ENCODE peak calls at places on chromosomes 13 and 19, in eight cellular contexts. Q is foreskin keratinocyte; M is effector memory CD4-positive, alpha-beta T cell; O is mesendoderm; N is ovary; J is GM23248; A is Peyer's patch; P is CD4-positive, CD25-positive, alpha-beta regulatory T cell. T is an unnamed sample. For H3K4me1, the result is how much of the 10 kb centered on the place peaks cover.

GRCh38 chr13:113167575-113167974 is 9.1 kb downstream of the PROZ start:
- DNase-seq in Q (no peak), M (no peak), O (no peak), N (no peak), J (no peak), A (no peak), P (no peak), T (no peak)

GRCh38 chr13:98681017-98681416 is 71.5 kb downstream of the SLC15A1 start:
- DNase-seq in Q (no peak), M (no peak), O (no peak), N (no peak), J (no peak), A (no peak), P (no peak), T (no peak)

GRCh38 chr13:75359266-75359665 is 122.7 kb downstream of the TBC1D4 start:
- DNase-seq in Q (peak), M (no peak), O (peak), N (no peak), J (peak), A (no peak), P (no peak), T (no peak)

GRCh38 chr19:49147923-49148682 is 7.1 kb downstream of the HRC start:
- DNase-seq in Q (no peak), M (no peak), O (no peak), N (no peak), J (no peak), A (no peak), P (no peak), T (no peak)

GRCh38 chr19:43526884-43527859 is at the start of gene ETHE1:
- DNase-seq in Q (peak), M (peak), O (peak), N (peak), J (peak), A (peak), P (peak), T (peak)

GRCh38 chr19:15299568-15300409 is 32.5 kb downstream of the BRD4 start:
- DNase-seq in Q (peak), M (no peak), O (peak), N (no peak), J (peak), A (no peak), P (no peak), T (no peak)

GRCh38 chr13:104773775-104774174 is 1707.6 kb upstream of the SLC10A2 start:
- DNase-seq in Q (peak), M (no peak), O (peak), N (no peak), J (peak), A (no peak), P (no peak), T (no peak)

GRCh38 chr19:7471696-7472620 is 16.9 kb downstream of the PEX11G start:
- DNase-seq in Q (no peak), M (no peak), O (no peak), N (no peak), J (no peak), A (no peak), P (no peak), T (no peak)

GRCh38 chr19:17686592-17687042 is 1.5 kb downstream of the UNC13A start:
- DNase-seq in Q (no peak), M (no peak), O (peak), N (no peak), J (peak), A (no peak), P (no peak), T (no peak)

GRCh38 chr13:43908156-43909126 is 28.7 kb downstream of the LACC1 start:
- DNase-seq in Q (peak), M (no peak), O (peak), N (no peak), J (peak), A (no peak), P (peak), T (no peak)

GRCh38 chr13:62933809-62934208 is 1518.2 kb upstream of the PCDH20 start:
- DNase-seq in Q (no peak), M (no peak), O (peak), N (no peak), J (no peak), A (no peak), P (no peak), T (no peak)

GRCh38 chr19:48341006-48341405 is 15.7 kb downstream of the EMP3 start:
- DNase-seq in Q (peak), M (no peak), O (no peak), N (no peak), J (peak), A (no peak), P (no peak), T (no peak)

GRCh38 chr19:768424-768823 is 17.5 kb downstream of the MISP start:
- DNase-seq in Q (no peak), M (no peak), O (no peak), N (no peak), J (peak), A (no peak), P (no peak), T (no peak)

GRCh38 chr19:23699521-23699860 is 12.5 kb upstream of the ZNF675 start:
- DNase-seq in Q (peak), M (no peak), O (peak), N (no peak), J (no peak), A (no peak), P (no peak), T (no peak)

GRCh38 chr19:33398361-33399060 is 25.0 kb downstream of the CEBPG start:
- DNase-seq in Q (no peak), M (no peak), O (no peak), N (no peak), J (no peak), A (peak), P (no peak), T (no peak)

GRCh38 chr13:30165791-30166190 is 141.6 kb downstream of the KATNAL1 start:
- DNase-seq in Q (no peak), M (no peak), O (no peak), N (no peak), J (peak), A (no peak), P (no peak), T (no peak)

GRCh38 chr19:3185482-3186376 is at the start of gene NCLN:
- DNase-seq in Q (peak), M (peak), O (peak), N (peak), J (peak), A (peak), P (peak), T (peak)

GRCh38 chr13:73038064-73038463 is 20.7 kb upstream of the KLF5 start:
- DNase-seq in Q (no peak), M (no peak), O (no peak), N (no peak), J (no peak), A (no peak), P (no peak), T (no peak)

GRCh38 chr19:5958851-5959122 is 19.2 kb downstream of the RANBP3 start:
- DNase-seq in Q (no peak), M (no peak), O (no peak), N (no peak), J (no peak), A (no peak), P (no peak), T (no peak)

GRCh38 chr19:5959260-5960004 is 18.5 kb downstream of the RANBP3 start:
- DNase-seq in Q (no peak), M (no peak), O (no peak), N (no peak), J (no peak), A (no peak), P (no peak), T (no peak)

GRCh38 chr19:5961969-5962945 is 15.7 kb downstream of the RANBP3 start:
- DNase-seq in Q (no peak), M (peak), O (no peak), N (no peak), J (peak), A (peak), P (peak), T (peak)

GRCh38 chr19:5958074-5958850 is 19.7 kb downstream of the RANBP3 start:
- DNase-seq in Q (no peak), M (no peak), O (peak), N (no peak), J (no peak), A (no peak), P (no peak), T (no peak)

DNA sequence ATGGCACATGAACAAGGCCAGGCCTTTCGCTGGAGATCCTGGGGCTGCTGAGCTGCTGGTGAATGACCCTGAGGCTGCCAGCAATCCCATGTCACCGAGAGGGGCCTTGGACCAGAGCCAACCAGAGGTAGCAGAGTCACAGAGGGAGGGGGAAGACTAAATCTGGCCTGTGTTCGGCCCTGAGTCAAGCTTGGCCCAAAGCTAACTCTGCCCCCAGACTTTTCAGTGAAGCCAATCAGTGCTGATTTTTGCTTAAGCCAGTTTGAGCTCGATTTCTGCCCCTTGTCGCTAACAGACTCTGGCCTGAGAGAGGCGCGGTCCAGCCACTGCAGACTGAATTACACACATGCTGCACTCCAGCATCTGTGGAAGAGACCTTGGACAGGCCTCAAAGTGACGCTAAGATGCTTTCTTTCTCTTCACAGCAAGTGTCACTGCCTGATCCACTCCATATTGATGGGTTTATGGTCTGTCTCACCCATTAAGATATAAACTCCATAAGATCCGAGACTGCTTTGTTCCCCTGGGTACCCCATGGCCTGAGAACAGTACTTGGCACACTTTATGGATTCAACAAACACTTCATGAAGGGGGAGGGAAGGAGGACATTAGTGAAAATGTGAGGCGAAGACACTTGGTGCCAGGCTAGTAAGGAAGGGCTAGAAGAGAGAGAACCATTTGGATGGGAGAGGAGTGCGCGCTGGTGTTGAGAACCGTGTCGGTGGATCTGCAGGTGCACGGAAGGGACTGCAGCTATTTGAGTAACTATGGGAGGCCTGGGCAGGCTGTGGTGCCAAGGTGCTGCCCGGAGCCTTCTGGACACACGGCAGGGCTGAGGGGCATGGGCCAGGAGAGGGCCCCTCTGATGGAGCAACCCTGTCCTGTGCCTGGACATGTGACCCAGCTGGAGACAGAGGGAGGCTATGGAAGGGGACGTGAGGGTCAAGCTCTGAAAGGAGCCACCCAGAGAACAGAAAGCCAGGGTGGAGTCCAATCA is 17.6 kb downstream of the RANBP3 start:
- DNase-seq in Q (no peak), M (no peak), O (no peak), N (no peak), J (no peak), A (no peak), P (no peak), T (no peak)
- H3K27ac ChIP-seq in Q (no peak), M (peak), O (no peak), N (no peak), J (no peak), A (peak), P (peak), T (peak)

GRCh38 chr19:42285546-42285945 is 16.4 kb upstream of the PRR19 start:
- DNase-seq in Q (no peak), M (no peak), O (no peak), N (peak), J (no peak), A (no peak), P (no peak), T (no peak)
- H3K4me1 ChIP-seq in Q (under half), M (under half), O (under half), N (under half), J (under half), A (under half), P (under half), T (under half)

DNA sequence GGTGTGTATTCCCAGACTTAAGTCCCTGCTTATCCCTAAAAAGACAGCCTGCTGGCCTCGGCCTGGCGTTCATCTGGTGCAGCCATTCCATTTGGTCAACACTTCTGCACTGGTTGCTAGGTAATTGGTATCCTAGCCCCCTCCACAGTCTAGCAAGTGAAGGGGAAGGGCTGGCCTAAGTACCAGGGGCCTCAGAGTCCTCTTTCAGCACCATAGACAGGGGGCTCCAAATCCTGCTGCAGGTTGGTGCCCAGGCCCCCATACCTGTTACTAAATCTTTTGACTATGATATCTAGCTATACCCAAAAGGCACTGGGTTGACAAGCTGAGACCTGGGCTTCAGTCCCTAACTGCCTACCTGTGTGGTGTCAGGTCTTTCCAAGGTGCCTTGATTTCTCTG is 4.0 kb upstream of the CCDC97 start:
- DNase-seq in Q (no peak), M (no peak), O (peak), N (no peak), J (no peak), A (no peak), P (no peak), T (no peak)
- H3K27ac ChIP-seq in Q (no peak), M (peak), O (no peak), N (no peak), J (no peak), A (peak), P (peak), T (no peak)

GRCh38 chr19:37938379-37938778 is 31.4 kb downstream of the SIPA1L3 start:
- DNase-seq in Q (no peak), M (no peak), O (no peak), N (no peak), J (no peak), A (no peak), P (no peak), T (no peak)

GRCh38 chr19:37941820-37942515 is 35.0 kb downstream of the SIPA1L3 start:
- DNase-seq in Q (no peak), M (no peak), O (no peak), N (no peak), J (no peak), A (peak), P (no peak), T (no peak)

GRCh38 chr19:37946132-37946531 is 39.1 kb downstream of the SIPA1L3 start:
- DNase-seq in Q (no peak), M (no peak), O (no peak), N (no peak), J (no peak), A (peak), P (no peak), T (no peak)

GRCh38 chr19:37943480-37943879 is 36.5 kb downstream of the SIPA1L3 start:
- DNase-seq in Q (no peak), M (no peak), O (peak), N (no peak), J (no peak), A (peak), P (no peak), T (no peak)

DNA sequence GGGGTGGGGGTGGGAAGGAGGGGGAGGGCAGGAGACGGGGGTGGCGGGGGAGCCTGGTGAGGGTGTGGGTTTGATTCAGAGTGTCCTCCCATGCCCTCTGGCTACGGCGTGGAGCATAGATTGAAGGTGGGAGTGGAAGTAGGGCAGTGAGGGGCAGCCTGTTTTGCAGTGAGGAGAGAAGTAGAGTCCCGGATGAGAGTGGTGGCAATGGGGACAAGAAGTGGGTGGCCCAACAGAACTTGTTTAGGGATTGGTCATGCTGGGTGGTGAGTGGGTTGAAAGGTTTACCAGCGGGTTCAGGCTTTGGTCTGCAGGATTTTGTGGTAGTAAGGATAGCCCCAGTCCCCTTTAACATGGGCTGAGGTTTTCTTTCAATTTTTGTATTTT is 35.5 kb downstream of the SIPA1L3 start:
- DNase-seq in Q (no peak), M (no peak), O (no peak), N (no peak), J (no peak), A (no peak), P (no peak), T (no peak)
- H3K4me1 ChIP-seq in Q (under half), M (under half), O (under half), N (under half), J (under half), A (under half), P (under half), T (under half)

DNA sequence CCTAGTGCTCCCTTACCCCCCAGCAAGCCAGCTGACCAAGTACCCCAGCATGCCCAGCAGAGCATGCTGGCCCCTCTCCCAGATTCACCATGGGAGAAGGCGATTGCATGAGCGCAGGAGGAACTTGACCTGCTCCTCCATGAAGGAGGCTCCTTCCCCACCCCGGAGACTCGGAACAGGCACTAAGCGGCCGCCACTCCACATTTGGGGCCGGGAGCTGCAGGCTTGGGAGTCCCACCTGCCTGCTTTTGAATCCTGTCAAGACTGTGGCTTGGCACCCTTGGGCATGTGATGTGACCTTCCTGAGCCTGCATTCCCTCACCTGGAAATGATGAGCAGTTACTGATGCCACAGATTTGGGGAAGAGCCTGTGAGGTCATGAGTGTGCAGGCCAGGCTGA is 12.7 kb upstream of the TIMM50 start:
- DNase-seq in Q (no peak), M (no peak), O (no peak), N (no peak), J (no peak), A (no peak), P (no peak), T (no peak)
- H3K27ac ChIP-seq in Q (no peak), M (no peak), O (no peak), N (no peak), J (no peak), A (no peak), P (no peak), T (no peak)

DNA sequence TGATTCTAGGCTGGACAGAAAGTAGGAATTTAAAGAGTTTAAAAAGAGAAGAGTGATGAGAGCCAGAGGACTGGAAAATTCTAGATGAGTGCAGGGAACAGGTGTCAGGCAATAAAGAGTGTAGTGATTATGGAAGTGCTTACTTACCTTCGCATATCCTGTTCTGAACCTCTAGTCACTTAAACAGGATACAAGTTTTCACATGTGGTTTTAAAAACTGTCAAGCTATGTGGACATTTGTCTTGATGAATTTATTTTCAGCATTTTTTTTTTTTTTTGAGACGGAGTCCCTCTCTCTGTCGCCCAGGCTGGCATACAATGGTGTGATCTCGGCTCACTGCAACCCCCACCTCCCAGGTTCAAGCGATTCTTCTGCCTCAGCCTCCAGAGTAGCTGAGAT is 34.3 kb upstream of the IL17D start:
- DNase-seq in Q (no peak), M (no peak), O (no peak), N (no peak), J (no peak), A (no peak), P (no peak), T (no peak)
- H3K4me1 ChIP-seq in Q (under half), M (under half), O (under half), N (under half), J (under half), A (under half), P (under half), T (under half)

DNA sequence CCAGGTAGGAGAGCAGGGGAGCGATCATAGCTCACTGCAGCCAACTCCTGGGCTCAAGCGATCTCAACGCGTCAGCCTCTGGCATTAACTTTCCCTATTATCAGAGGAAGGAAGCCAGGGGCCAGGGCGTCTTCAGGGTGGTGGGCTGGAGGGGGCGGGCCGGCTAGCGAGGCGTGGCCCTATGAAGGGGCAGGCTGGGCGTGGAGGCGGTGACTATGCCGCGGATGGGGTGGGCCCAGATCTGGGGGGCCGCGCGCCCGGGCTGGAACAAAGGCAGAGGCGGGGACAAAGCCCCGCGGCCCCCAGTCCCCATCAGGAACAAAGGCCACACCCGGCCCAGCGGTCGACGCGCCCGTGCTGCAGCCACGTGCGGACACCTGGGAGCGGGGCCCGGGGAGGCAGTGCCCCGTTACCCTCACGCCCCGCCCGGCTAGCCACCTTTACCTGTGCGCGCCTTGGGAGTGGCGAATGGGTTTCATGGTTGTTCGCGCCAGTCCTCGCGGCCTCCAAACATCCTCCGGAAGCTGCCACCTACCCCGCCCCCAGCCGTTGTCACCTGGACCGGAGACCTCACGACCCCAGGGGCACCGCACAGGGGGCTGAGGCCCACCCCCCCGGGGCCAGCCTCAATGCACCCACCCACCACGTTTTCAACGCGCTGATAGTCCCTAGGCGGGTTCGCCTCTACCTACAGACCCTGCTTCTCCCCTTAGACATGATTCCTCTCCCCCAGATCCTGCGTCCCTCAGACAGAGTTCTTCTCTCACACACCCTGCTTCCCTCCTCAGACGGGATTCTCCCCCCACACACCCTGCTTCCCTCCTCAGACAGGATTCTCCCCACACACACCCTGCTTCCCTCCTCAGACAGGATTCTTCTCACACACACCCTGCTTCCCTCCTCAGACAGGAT is 5.4 kb upstream of the TRIM28 start:
- DNase-seq in Q (peak), M (no peak), O (peak), N (no peak), J (no peak), A (no peak), P (peak), T (no peak)
- H3K27ac ChIP-seq in Q (peak), M (no peak), O (peak), N (no peak), J (no peak), A (no peak), P (no peak), T (no peak)

GRCh38 chr13:109255457-109255856 is 530.9 kb downstream of the IRS2 start:
- DNase-seq in Q (no peak), M (no peak), O (no peak), N (no peak), J (peak), A (no peak), P (no peak), T (no peak)
- H3K4me1 ChIP-seq in Q (under half), M (under half), O (under half), N (under half), J (under half), A (under half), P (under half), T (under half)

T was measured in lung.